ENCODE peak calls at places on chromosome 19, in four cellular contexts. One of them, this sample, is unnamed.
A peak's percentile ranks its signal among the peaks of the same experiment; 100 is the strongest.

GRCh38 chr19:42452590-42452989 is 9.8 kb upstream of the CXCL17 start:
- DNase-seq in PC-3: no peak
- DNase-seq in adrenal gland: no peak
- DNase-seq in bronchial epithelial cell: no peak
- DNase-seq in this sample: no peak

GRCh38 chr19:13825489-13826475 is 30.5 kb downstream of the ZSWIM4 start:
- DNase-seq in PC-3: peak; percentile 49
- DNase-seq in adrenal gland: no peak
- DNase-seq in bronchial epithelial cell: no peak
- DNase-seq in this sample: peak; percentile 63

GRCh38 chr19:17185590-17185989 is 29.6 kb upstream of the USE1 start:
- DNase-seq in bronchial epithelial cell: no peak
- DNase-seq in adrenal gland: no peak
- DNase-seq in PC-3: no peak
- DNase-seq in this sample: no peak

GRCh38 chr19:48818234-48818823 is 7.5 kb upstream of the BCAT2 start:
- DNase-seq in bronchial epithelial cell: no peak
- DNase-seq in PC-3: no peak
- DNase-seq in adrenal gland: no peak
- DNase-seq in this sample: no peak

GRCh38 chr19:29779921-29780320 is 31.9 kb upstream of the CCNE1 start:
- DNase-seq in PC-3: no peak
- DNase-seq in adrenal gland: no peak
- DNase-seq in bronchial epithelial cell: no peak
- DNase-seq in this sample: no peak

GRCh38 chr19:42433503-42434260 is 6.5 kb upstream of the LIPE start:
- DNase-seq in bronchial epithelial cell: peak; percentile 34
- DNase-seq in PC-3: peak; percentile 55
- DNase-seq in adrenal gland: peak; percentile 92
- DNase-seq in this sample: peak; percentile 63

GRCh38 chr19:3783660-3784584 is 2.3 kb downstream of the MATK start:
- DNase-seq in PC-3: peak; percentile 8
- DNase-seq in adrenal gland: no peak
- DNase-seq in bronchial epithelial cell: no peak
- DNase-seq in this sample: no peak

GRCh38 chr19:56423276-56423984 is 19.3 kb downstream of the ZNF583 start:
- DNase-seq in bronchial epithelial cell: no peak
- DNase-seq in PC-3: no peak
- DNase-seq in adrenal gland: no peak
- DNase-seq in this sample: no peak

GRCh38 chr19:52566588-52566987 is 3.5 kb upstream of the ZNF701 start:
- DNase-seq in bronchial epithelial cell: peak; percentile 93
- DNase-seq in adrenal gland: no peak
- DNase-seq in PC-3: peak; percentile 92
- DNase-seq in this sample: peak; percentile 90

GRCh38 chr19:6100284-6100915 is 9.9 kb downstream of the RFX2 start:
- DNase-seq in bronchial epithelial cell: no peak
- DNase-seq in adrenal gland: no peak
- DNase-seq in PC-3: no peak
- DNase-seq in this sample: no peak

GRCh38 chr19:46116121-46116520 is 8.4 kb downstream of the IGFL3 start:
- DNase-seq in PC-3: no peak
- DNase-seq in bronchial epithelial cell: no peak
- DNase-seq in adrenal gland: no peak
- DNase-seq in this sample: no peak

GRCh38 chr19:29793116-29793727 is 18.6 kb upstream of the CCNE1 start:
- DNase-seq in adrenal gland: no peak
- DNase-seq in PC-3: no peak
- DNase-seq in bronchial epithelial cell: no peak
- DNase-seq in this sample: no peak

GRCh38 chr19:10701955-10702307 is 692 bp downstream of the QTRT1 start:
- DNase-seq in bronchial epithelial cell: no peak
- DNase-seq in PC-3: peak; percentile 32
- DNase-seq in adrenal gland: no peak
- DNase-seq in this sample: no peak

GRCh38 chr19:34067861-34068271 is 104.4 kb upstream of the LSM14A start:
- DNase-seq in PC-3: peak; percentile 94
- DNase-seq in bronchial epithelial cell: no peak
- DNase-seq in adrenal gland: no peak
- DNase-seq in this sample: no peak

GRCh38 chr19:58553799-58554493 is 959 bp downstream of the CHMP2A start:
- DNase-seq in PC-3: no peak
- DNase-seq in bronchial epithelial cell: no peak
- DNase-seq in adrenal gland: peak; percentile 44
- DNase-seq in this sample: no peak

GRCh38 chr19:28913626-28914025 is 299.3 kb downstream of the UQCRFS1 start:
- DNase-seq in adrenal gland: no peak
- DNase-seq in PC-3: no peak
- DNase-seq in bronchial epithelial cell: no peak
- DNase-seq in this sample: no peak

GRCh38 chr19:51784922-51785690 is 9.9 kb upstream of the FPR3 start:
- DNase-seq in adrenal gland: peak; percentile 35
- DNase-seq in bronchial epithelial cell: peak; percentile 62
- DNase-seq in PC-3: peak; percentile 85
- DNase-seq in this sample: peak; percentile 72

GRCh38 chr19:42552086-42553065 is 24.1 kb upstream of the CEACAM1 start:
- DNase-seq in PC-3: no peak
- DNase-seq in bronchial epithelial cell: no peak
- DNase-seq in adrenal gland: no peak
- DNase-seq in this sample: no peak

GRCh38 chr19:3319643-3320353 is 46.6 kb upstream of the NFIC start:
- DNase-seq in adrenal gland: no peak
- DNase-seq in bronchial epithelial cell: no peak
- DNase-seq in PC-3: peak; percentile 52
- DNase-seq in this sample: no peak

GRCh38 chr19:15369594-15369891 is 10.0 kb downstream of the AKAP8 start:
- DNase-seq in adrenal gland: no peak
- DNase-seq in PC-3: no peak
- DNase-seq in bronchial epithelial cell: no peak
- DNase-seq in this sample: no peak

DNA sequence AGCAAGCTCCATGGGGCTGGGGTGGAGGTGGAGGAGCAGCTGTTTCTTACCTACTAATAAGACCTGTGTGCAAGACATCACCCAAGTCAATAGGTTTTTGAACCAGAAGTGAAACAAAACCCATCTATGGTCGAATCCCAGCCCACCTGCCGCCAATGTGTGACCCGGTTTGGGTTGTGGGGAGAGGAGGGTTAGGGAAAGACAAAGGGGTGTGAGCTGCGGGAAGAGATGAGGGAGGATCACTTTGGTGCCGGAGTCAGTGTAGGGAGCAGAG is 641 bp downstream of the LPAR2 start:
- DNase-seq in PC-3: no peak
- DNase-seq in bronchial epithelial cell: no peak
- DNase-seq in adrenal gland: no peak
- DNase-seq in this sample: no peak
- H3K4me3 ChIP-seq in PC-3: peak overlapping the region; percentile 84
- H3K4me3 ChIP-seq in bronchial epithelial cell: peak overlapping the region; percentile 66
- H3K4me3 ChIP-seq in adrenal gland: no peak overlapping the region
- H3K4me3 ChIP-seq in this sample: peak overlapping the region; percentile 55

GRCh38 chr19:11767633-11768133 is 883 bp downstream of the ZNF441 start:
- DNase-seq in bronchial epithelial cell: peak; percentile 10
- DNase-seq in PC-3: peak; percentile 43
- DNase-seq in adrenal gland: peak; percentile 33
- DNase-seq in this sample: peak; percentile 12
- H3K4me3 ChIP-seq in bronchial epithelial cell: peak overlapping the region; percentile 59
- H3K4me3 ChIP-seq in PC-3: peak overlapping the region; percentile 77
- H3K4me3 ChIP-seq in adrenal gland: peak overlapping the region; percentile 22
- H3K4me3 ChIP-seq in this sample: peak overlapping the region; percentile 72

DNA sequence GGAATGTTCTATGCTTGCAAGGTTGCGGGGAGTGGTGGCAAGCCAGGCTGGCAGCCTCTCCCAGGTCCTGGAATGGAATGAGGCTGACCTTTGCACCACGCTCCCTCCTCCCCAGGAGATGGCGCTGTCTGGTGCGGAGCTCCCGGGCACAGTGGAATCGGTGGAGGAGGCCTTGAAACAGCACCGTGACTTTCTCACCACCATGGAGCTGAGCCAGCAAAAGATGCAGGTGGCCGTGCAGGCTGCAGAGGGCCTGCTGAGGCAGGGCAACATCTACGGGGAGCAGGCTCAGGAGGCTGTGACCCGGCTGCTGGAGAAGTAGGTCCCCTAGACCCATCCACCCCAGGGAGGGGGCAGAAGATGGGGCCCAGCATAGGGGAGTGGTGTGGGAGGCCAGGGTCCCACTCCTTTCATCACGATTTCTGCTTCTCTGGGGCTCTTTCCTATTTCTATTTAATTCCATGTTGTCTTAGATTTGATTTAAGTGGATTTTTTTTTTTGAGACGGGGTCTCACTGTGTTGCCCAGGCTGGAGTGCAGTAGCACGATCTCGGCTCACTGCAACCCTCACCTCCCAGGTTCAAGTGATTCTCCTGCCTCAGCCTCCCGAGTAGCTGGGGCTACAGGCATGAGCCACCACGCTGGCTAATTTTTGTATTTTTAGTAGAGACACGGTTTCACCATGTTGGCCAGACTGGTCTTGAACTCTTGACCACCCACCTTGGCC is 53.2 kb upstream of the SHKBP1 start:
- DNase-seq in bronchial epithelial cell: peak; percentile 58
- DNase-seq in PC-3: peak; percentile 66
- DNase-seq in adrenal gland: peak; percentile 69
- DNase-seq in this sample: peak; percentile 72
- H3K4me3 ChIP-seq in bronchial epithelial cell: no peak overlapping the region
- H3K4me3 ChIP-seq in PC-3: no peak overlapping the region
- H3K4me3 ChIP-seq in adrenal gland: no peak overlapping the region
- H3K4me3 ChIP-seq in this sample: no peak overlapping the region

DNA sequence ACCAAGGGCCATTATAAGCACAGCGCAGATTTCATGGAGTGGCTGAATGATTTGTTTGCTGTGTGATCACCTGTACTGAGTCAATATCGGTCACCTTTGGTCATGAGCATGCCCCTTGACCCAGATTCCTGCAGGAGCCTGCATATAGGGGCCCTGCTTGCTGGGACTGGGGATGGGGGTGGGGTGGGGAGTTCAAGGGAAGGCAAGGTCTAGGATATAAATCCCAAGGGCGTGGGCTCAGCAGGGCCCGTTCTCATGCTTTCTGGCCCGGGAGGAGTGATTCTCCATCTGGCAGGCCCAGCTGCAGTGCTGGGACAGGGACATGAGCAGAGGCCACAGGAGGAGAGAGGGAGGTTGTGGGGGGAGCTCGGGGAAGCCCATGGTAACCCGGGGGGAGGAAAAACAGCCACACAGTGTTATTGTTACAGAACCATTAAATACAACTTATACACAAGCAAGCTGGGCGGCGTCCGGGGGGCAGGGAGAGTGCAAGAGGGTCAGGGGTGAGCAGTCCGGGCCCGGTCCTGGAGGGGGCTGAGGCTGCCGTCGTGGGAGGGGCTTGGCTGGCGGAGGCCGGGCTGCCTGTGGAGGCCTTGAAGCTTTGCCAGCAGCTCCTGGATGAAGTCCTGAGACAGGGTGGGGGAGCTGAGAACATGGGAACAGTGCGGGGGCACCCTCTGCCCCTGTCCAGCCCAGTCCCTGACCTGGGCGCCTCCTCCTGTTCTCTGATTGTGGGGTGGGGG is 5.2 kb downstream of the PPP1R14A start:
- DNase-seq in bronchial epithelial cell: no peak
- DNase-seq in PC-3: no peak
- DNase-seq in adrenal gland: peak; percentile 79
- DNase-seq in this sample: no peak
- H3K4me3 ChIP-seq in bronchial epithelial cell: no peak overlapping the region
- H3K4me3 ChIP-seq in PC-3: no peak overlapping the region
- H3K4me3 ChIP-seq in adrenal gland: no peak overlapping the region
- H3K4me3 ChIP-seq in this sample: peak overlapping the region; percentile 11

DNA sequence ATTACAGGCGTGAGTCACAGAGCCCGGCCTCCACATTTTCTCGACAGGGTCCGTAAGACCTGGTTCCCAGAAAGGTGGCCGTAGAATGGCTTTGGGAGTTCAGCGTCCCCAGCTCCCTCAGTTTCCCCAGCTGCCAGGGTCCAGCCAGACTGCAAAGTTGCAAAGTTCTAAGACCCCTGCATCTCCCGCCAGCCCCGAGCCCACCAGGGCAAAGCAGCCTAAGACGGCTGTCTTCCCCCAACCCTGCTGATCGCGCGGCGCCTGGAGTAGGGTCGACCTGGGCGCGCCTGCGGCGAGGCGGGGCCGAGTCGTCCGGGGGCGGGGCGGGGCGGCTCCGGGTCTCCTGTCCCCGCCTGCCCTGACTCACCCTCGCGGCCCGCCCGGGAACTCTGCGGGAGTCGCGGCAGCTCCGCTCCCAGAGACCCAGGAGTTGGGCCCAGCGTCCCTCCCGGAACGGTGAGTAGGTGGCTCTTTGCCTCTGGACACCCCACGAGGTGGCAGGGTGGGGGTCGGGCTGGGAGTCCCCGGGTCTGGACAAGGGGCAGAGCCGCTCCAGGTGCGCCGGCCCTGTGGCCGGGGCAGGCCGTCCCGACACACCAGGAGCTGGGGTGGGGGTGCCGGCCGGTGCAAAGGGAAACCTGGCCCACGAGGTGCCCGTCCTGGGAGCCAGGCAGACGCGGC is at the start of gene LRRC8E:
- DNase-seq in adrenal gland: peak; percentile 68
- DNase-seq in bronchial epithelial cell: peak; percentile 52
- DNase-seq in PC-3: peak; percentile 87
- DNase-seq in this sample: peak; percentile 80
- H3K4me3 ChIP-seq in adrenal gland: no peak within 1 kb of the TSS
- H3K4me3 ChIP-seq in bronchial epithelial cell: peak within 1 kb of the TSS; percentile 82
- H3K4me3 ChIP-seq in PC-3: peak within 1 kb of the TSS; percentile 90
- H3K4me3 ChIP-seq in this sample: peak within 1 kb of the TSS; percentile 68

GRCh38 chr19:35743640-35744306 is 1.4 kb downstream of the U2AF1L4 start:
- DNase-seq in adrenal gland: no peak
- DNase-seq in PC-3: no peak
- DNase-seq in bronchial epithelial cell: no peak
- DNase-seq in this sample: no peak

GRCh38 chr19:35744688-35745327 is 410 bp downstream of the U2AF1L4 start:
- DNase-seq in bronchial epithelial cell: peak; percentile 88
- DNase-seq in adrenal gland: peak; percentile 94
- DNase-seq in PC-3: peak; percentile 90
- DNase-seq in this sample: peak; percentile 97

GRCh38 chr19:35745328-35746086 is at the start of the genes PSENEN and U2AF1L4:
- DNase-seq in PC-3: peak; percentile 98
- DNase-seq in bronchial epithelial cell: peak; percentile 98
- DNase-seq in adrenal gland: peak; percentile 97
- DNase-seq in this sample: peak; percentile 100

GRCh38 chr19:35746087-35746462 is 624 bp downstream of the PSENEN start:
- DNase-seq in bronchial epithelial cell: no peak
- DNase-seq in PC-3: no peak
- DNase-seq in adrenal gland: no peak
- DNase-seq in this sample: no peak

DNA sequence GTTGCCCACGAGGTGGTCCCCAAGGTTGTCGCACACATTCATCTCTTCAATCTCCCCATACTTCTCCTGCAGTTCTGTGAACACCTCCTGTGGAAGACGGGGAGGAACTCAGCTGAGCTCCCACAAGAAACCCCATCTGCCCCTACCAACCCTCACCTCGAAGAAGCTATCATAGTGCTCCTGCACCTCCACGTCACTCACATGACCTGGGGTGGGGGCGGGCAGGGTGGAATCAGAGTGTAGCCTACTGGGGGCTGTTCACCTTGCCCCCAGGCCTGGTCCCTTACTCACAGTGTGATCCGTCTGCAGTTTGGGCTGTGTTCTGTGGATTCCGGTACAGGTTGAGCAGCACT is 907 bp downstream of the U2AF1L4 start:
- DNase-seq in PC-3: no peak
- DNase-seq in adrenal gland: no peak
- DNase-seq in bronchial epithelial cell: no peak
- DNase-seq in this sample: no peak
- H3K4me3 ChIP-seq in PC-3: peak overlapping the region; percentile 90
- H3K4me3 ChIP-seq in adrenal gland: peak overlapping the region; percentile 10
- H3K4me3 ChIP-seq in bronchial epithelial cell: peak overlapping the region; percentile 85
- H3K4me3 ChIP-seq in this sample: peak overlapping the region; percentile 92

This sample was measured in epithelial cell of esophagus.